ENCODE peak calls at places on chromosomes 2 and 18, in seven cellular contexts. One of them, this sample, is unnamed.

GRCh38 chr2:33292981-33293586 is 183.4 kb upstream of the RASGRP3 start:
- DNase-seq in astrocyte: peak; percentile 61
- DNase-seq in SW 1271: no peak
- DNase-seq in mesothelial cell of epicardium: no peak
- DNase-seq in iris pigment epithelial cell: peak; percentile 63
- DNase-seq in pancreas: no peak
- DNase-seq in natural killer cell treated with Interleukin-12 subunit alpha and Interleukin-12 subunit beta and Interleukin-15 and Interleukin-18, amount 100 ng/mL, for 72 hours: no peak
- DNase-seq in this sample: no peak

GRCh38 chr2:120508581-120509041 is 162.7 kb downstream of the INHBB start:
- DNase-seq in astrocyte: peak; percentile 66
- DNase-seq in SW 1271: no peak
- DNase-seq in mesothelial cell of epicardium: no peak
- DNase-seq in iris pigment epithelial cell: peak; percentile 46
- DNase-seq in pancreas: no peak
- DNase-seq in natural killer cell treated with Interleukin-12 subunit alpha and Interleukin-12 subunit beta and Interleukin-15 and Interleukin-18, amount 100 ng/mL, for 72 hours: no peak
- DNase-seq in this sample: peak; percentile 74

GRCh38 chr2:64779117-64779690 is 125.5 kb upstream of the SERTAD2 start:
- DNase-seq in astrocyte: peak; percentile 98
- DNase-seq in SW 1271: peak; percentile 57
- DNase-seq in mesothelial cell of epicardium: no peak
- DNase-seq in iris pigment epithelial cell: peak; percentile 85
- DNase-seq in pancreas: no peak
- DNase-seq in natural killer cell treated with Interleukin-12 subunit alpha and Interleukin-12 subunit beta and Interleukin-15 and Interleukin-18, amount 100 ng/mL, for 72 hours: no peak
- DNase-seq in this sample: peak; percentile 81

GRCh38 chr2:15802657-15803056 is 137.7 kb upstream of the MYCN start:
- DNase-seq in astrocyte: no peak
- DNase-seq in SW 1271: no peak
- DNase-seq in mesothelial cell of epicardium: no peak
- DNase-seq in iris pigment epithelial cell: no peak
- DNase-seq in pancreas: no peak
- DNase-seq in natural killer cell treated with Interleukin-12 subunit alpha and Interleukin-12 subunit beta and Interleukin-15 and Interleukin-18, amount 100 ng/mL, for 72 hours: no peak
- DNase-seq in this sample: no peak

GRCh38 chr2:75808039-75808438 is 97.3 kb upstream of the GCFC2 start:
- DNase-seq in astrocyte: no peak
- DNase-seq in SW 1271: no peak
- DNase-seq in mesothelial cell of epicardium: no peak
- DNase-seq in iris pigment epithelial cell: no peak
- DNase-seq in pancreas: no peak
- DNase-seq in natural killer cell treated with Interleukin-12 subunit alpha and Interleukin-12 subunit beta and Interleukin-15 and Interleukin-18, amount 100 ng/mL, for 72 hours: no peak
- DNase-seq in this sample: no peak

GRCh38 chr2:15674637-15675455 is 83.2 kb downstream of the DDX1 start:
- DNase-seq in astrocyte: peak; percentile 11
- DNase-seq in SW 1271: no peak
- DNase-seq in mesothelial cell of epicardium: no peak
- DNase-seq in iris pigment epithelial cell: peak; percentile 58
- DNase-seq in pancreas: no peak
- DNase-seq in natural killer cell treated with Interleukin-12 subunit alpha and Interleukin-12 subunit beta and Interleukin-15 and Interleukin-18, amount 100 ng/mL, for 72 hours: no peak
- DNase-seq in this sample: peak; percentile 42

GRCh38 chr2:201795608-201796477 is 10.5 kb upstream of the CDK15 start:
- DNase-seq in astrocyte: peak; percentile 45
- DNase-seq in SW 1271: peak; percentile 73
- DNase-seq in mesothelial cell of epicardium: no peak
- DNase-seq in iris pigment epithelial cell: peak; percentile 63
- DNase-seq in pancreas: no peak
- DNase-seq in natural killer cell treated with Interleukin-12 subunit alpha and Interleukin-12 subunit beta and Interleukin-15 and Interleukin-18, amount 100 ng/mL, for 72 hours: no peak
- DNase-seq in this sample: peak; percentile 62

GRCh38 chr18:69162649-69163048 is 238.0 kb upstream of the DOK6 start:
- DNase-seq in astrocyte: no peak
- DNase-seq in SW 1271: no peak
- DNase-seq in mesothelial cell of epicardium: no peak
- DNase-seq in iris pigment epithelial cell: no peak
- DNase-seq in pancreas: no peak
- DNase-seq in natural killer cell treated with Interleukin-12 subunit alpha and Interleukin-12 subunit beta and Interleukin-15 and Interleukin-18, amount 100 ng/mL, for 72 hours: no peak
- DNase-seq in this sample: no peak

GRCh38 chr2:220553150-220553549 is 925.7 kb downstream of the SLC4A3 start:
- DNase-seq in astrocyte: peak; percentile 46
- DNase-seq in SW 1271: no peak
- DNase-seq in mesothelial cell of epicardium: no peak
- DNase-seq in iris pigment epithelial cell: peak; percentile 34
- DNase-seq in pancreas: no peak
- DNase-seq in natural killer cell treated with Interleukin-12 subunit alpha and Interleukin-12 subunit beta and Interleukin-15 and Interleukin-18, amount 100 ng/mL, for 72 hours: no peak
- DNase-seq in this sample: peak; percentile 10

GRCh38 chr2:197028230-197028629 is 101.7 kb upstream of the PGAP1 start:
- DNase-seq in astrocyte: peak; percentile 84
- DNase-seq in SW 1271: peak; percentile 84
- DNase-seq in mesothelial cell of epicardium: no peak
- DNase-seq in iris pigment epithelial cell: peak; percentile 90
- DNase-seq in pancreas: no peak
- DNase-seq in natural killer cell treated with Interleukin-12 subunit alpha and Interleukin-12 subunit beta and Interleukin-15 and Interleukin-18, amount 100 ng/mL, for 72 hours: no peak
- DNase-seq in this sample: peak; percentile 80

GRCh38 chr18:9613550-9614400 is 584 bp downstream of the PPP4R1 start:
- DNase-seq in astrocyte: no peak
- DNase-seq in SW 1271: peak; percentile 35
- DNase-seq in mesothelial cell of epicardium: peak; percentile 42
- DNase-seq in iris pigment epithelial cell: peak; percentile 50
- DNase-seq in pancreas: peak; percentile 59
- DNase-seq in natural killer cell treated with Interleukin-12 subunit alpha and Interleukin-12 subunit beta and Interleukin-15 and Interleukin-18, amount 100 ng/mL, for 72 hours: peak; percentile 66
- DNase-seq in this sample: peak; percentile 47

GRCh38 chr2:212626371-212626918 is 87.8 kb upstream of the ERBB4 start:
- DNase-seq in astrocyte: peak; percentile 33
- DNase-seq in SW 1271: no peak
- DNase-seq in mesothelial cell of epicardium: no peak
- DNase-seq in iris pigment epithelial cell: peak; percentile 8
- DNase-seq in pancreas: no peak
- DNase-seq in natural killer cell treated with Interleukin-12 subunit alpha and Interleukin-12 subunit beta and Interleukin-15 and Interleukin-18, amount 100 ng/mL, for 72 hours: no peak
- DNase-seq in this sample: peak; percentile 3